ENCODE peak calls at places on chromosomes 1 and 21, in five cellular contexts. M is AG04450, T is fibroblast of mammary gland, P is choroid plexus epithelial cell, N is pancreas. E is an unnamed sample.

GRCh38 chr1:47664356-47664755 is 226.5 kb downstream of the FOXD2 start:
- DNase-seq in N (no peak), T (no peak), M (no peak), P (no peak), E (no peak)

GRCh38 chr1:90074137-90074536 is 79.2 kb downstream of the ZNF326 start:
- DNase-seq in M (no peak), N (no peak), T (no peak), P (no peak), E (no peak)

GRCh38 chr1:969260-969855 is 3.1 kb downstream of the PLEKHN1 start:
- DNase-seq in M (no peak), N (no peak), P (no peak), T (no peak), E (no peak)

GRCh38 chr1:237235080-237235479 is 193.1 kb downstream of the RYR2 start:
- DNase-seq in N (no peak), M (no peak), P (no peak), T (no peak), E (no peak)

GRCh38 chr1:201245082-201245481 is 38.2 kb upstream of the PKP1 start:
- DNase-seq in M (no peak), P (no peak), N (no peak), T (no peak), E (no peak)

GRCh38 chr1:26789953-26790352 is 2.2 kb downstream of the PIGV start:
- DNase-seq in N (no peak), P (peak; percentile 41), T (no peak), M (no peak), E (no peak)

GRCh38 chr1:65372557-65372956 is 47.9 kb upstream of the LEPR start:
- DNase-seq in T (peak; percentile 18), N (no peak), M (no peak), P (peak; percentile 8), E (no peak)

GRCh38 chr1:117585086-117585485 is 20.8 kb upstream of the TENT5C start:
- DNase-seq in P (no peak), N (no peak), T (no peak), M (no peak), E (no peak)

GRCh38 chr1:43653339-43653738 is 3.4 kb downstream of the KDM4A start:
- DNase-seq in P (peak; percentile 81), N (no peak), M (no peak), T (peak; percentile 59), E (peak; percentile 14)

GRCh38 chr1:41935226-41935625 is 16.5 kb upstream of the HIVEP3 start:
- DNase-seq in T (peak; percentile 72), P (peak; percentile 38), N (no peak), M (no peak), E (peak; percentile 44)

GRCh38 chr1:151993084-151993733 is 450 bp downstream of the S100A10 start:
- DNase-seq in M (no peak), T (no peak), P (no peak), N (peak; percentile 34), E (no peak)

GRCh38 chr1:2197732-2198165 is 3.2 kb upstream of the FAAP20 start:
- DNase-seq in P (no peak), M (no peak), T (no peak), N (no peak), E (no peak)

GRCh38 chr1:240027059-240027462 is 64.6 kb upstream of the FMN2 start:
- DNase-seq in T (peak; percentile 62), P (peak; percentile 72), M (no peak), N (peak; percentile 31), E (no peak)

GRCh38 chr1:46401964-46402626 is 8.0 kb downstream of the FAAH start:
- DNase-seq in N (peak; percentile 94), M (peak; percentile 86), P (peak; percentile 98), T (peak; percentile 96), E (peak; percentile 64)

GRCh38 chr1:89546082-89546889 is 21.7 kb downstream of the LRRC8B start:
- DNase-seq in N (no peak), P (peak; percentile 66), M (no peak), T (peak; percentile 63), E (no peak)

GRCh38 chr1:201560328-201561194 is 21.6 kb downstream of the NAV1 start:
- DNase-seq in N (no peak), T (no peak), M (no peak), P (no peak), E (no peak)

GRCh38 chr21:17371470-17371869 is 141.4 kb upstream of the CXADR start:
- DNase-seq in M (peak; percentile 8), P (peak; percentile 82), T (peak; percentile 75), N (no peak), E (peak; percentile 42)

GRCh38 chr1:31297273-31298247 is 728 bp downstream of the ZCCHC17 start:
- DNase-seq in M (no peak), T (peak; percentile 28), P (peak; percentile 27), N (no peak), E (no peak)

GRCh38 chr1:79293611-79294010 is 287.1 kb upstream of the ADGRL4 start:
- DNase-seq in N (no peak), P (no peak), M (no peak), T (peak; percentile 91), E (no peak)

GRCh38 chr1:37478451-37478871 is 4.1 kb downstream of the ZC3H12A start:
- DNase-seq in M (no peak), T (peak; percentile 87), P (peak; percentile 54), N (no peak), E (no peak)

GRCh38 chr1:226457307-226457712 is 49.4 kb upstream of the PARP1 start:
- DNase-seq in T (peak; percentile 5), P (peak; percentile 50), M (no peak), N (no peak), E (no peak)

GRCh38 chr1:152873495-152873894 is 4.6 kb upstream of the SMCP start:
- DNase-seq in T (peak; percentile 6), N (no peak), M (no peak), P (no peak), E (no peak)

GRCh38 chr1:8516793-8517556 is 199.1 kb downstream of the SLC45A1 start:
- DNase-seq in P (peak; percentile 38), M (no peak), N (no peak), T (peak; percentile 58), E (peak; percentile 50)

GRCh38 chr21:24856326-24856725 is 751.0 kb downstream of the MRPL39 start:
- DNase-seq in M (no peak), T (no peak), P (no peak), N (no peak), E (no peak)

GRCh38 chr1:188949701-188950100 is 1528.0 kb downstream of the BRINP3 start:
- DNase-seq in P (peak; percentile 5), M (peak; percentile 27), T (no peak), N (no peak), E (no peak)

GRCh38 chr1:111198836-111199235 is 1.6 kb downstream of the DENND2D start:
- DNase-seq in T (no peak), N (no peak), P (no peak), M (no peak), E (no peak)
- H3K4me3 ChIP-seq in T (no peak overlapping the region), N (no peak overlapping the region), P (no peak overlapping the region), M (no peak overlapping the region), E (no peak overlapping the region)

DNA sequence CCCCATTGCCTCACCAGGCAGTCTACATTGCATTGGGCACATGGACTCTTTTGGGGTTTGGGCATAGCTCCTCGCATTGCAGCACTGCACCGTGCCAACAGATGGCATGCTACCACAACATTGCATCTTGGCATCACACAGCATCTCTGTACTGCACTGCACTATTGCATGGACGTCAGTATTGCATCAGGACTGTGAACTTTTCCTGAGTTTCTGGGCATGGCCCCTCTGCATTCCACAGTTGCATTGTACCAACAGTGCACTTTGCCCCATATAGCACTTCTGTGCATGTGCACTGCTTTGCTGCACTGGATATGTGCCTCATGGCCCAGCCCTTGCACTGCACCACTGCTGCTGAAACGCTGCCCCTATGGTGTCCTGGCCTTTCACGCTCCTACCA is 9.6 kb downstream of the PTPRU start:
- DNase-seq in M (no peak), P (peak; percentile 68), T (peak; percentile 40), N (no peak), E (no peak)
- TF ChIP-seq CTCF in M (peak; percentile 60), P (peak; percentile 65), T (peak; percentile 36), N (no peak), E (peak; percentile 62)

GRCh38 chr1:218281285-218281684 is 3.8 kb upstream of the RRP15 start:
- DNase-seq in N (no peak), T (peak; percentile 8), P (no peak), M (no peak), E (no peak)

GRCh38 chr1:218284377-218284916 is 646 bp upstream of the RRP15 start:
- DNase-seq in M (no peak), T (no peak), P (no peak), N (no peak), E (no peak)

GRCh38 chr1:218284917-218285635 is at the start of gene RRP15:
- DNase-seq in T (peak; percentile 89), N (peak; percentile 87), M (peak; percentile 82), P (peak; percentile 94), E (peak; percentile 67)
- H3K4me3 ChIP-seq in T (peak within 1 kb of the TSS; percentile 99), N (peak within 1 kb of the TSS; percentile 94), M (peak within 1 kb of the TSS; percentile 100), P (peak within 1 kb of the TSS; percentile 99), E (peak within 1 kb of the TSS; percentile 96)

GRCh38 chr1:94248956-94249688 is 11.7 kb upstream of the ARHGAP29 start:
- DNase-seq in N (no peak), P (no peak), M (no peak), T (peak; percentile 45), E (no peak)
- TF ChIP-seq CTCF in N (no peak), P (no peak), M (no peak), T (no peak), E (no peak)

DNA sequence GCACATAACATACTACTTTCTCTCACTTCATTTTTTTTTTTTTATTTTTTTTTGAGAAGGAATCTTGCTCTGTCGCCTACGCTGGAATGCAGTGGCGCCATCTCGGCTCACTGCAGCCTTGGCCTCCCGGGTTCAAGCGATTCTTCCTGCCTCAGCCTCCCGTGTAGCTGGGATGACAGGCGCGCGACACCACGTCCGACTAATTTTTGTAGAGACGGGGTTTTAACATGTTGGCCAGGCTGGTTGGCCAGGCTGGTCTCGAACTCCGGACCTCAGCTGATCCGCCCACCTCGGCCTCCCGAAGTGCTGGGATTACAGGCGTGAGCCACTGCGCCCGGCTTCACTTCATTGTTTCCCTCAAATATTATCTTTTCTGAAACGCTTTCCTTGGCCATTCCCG is 573 bp upstream of the PEX19 start:
- DNase-seq in P (no peak), N (no peak), T (no peak), M (no peak), E (no peak)
- H3K4me3 ChIP-seq in P (peak overlapping the region; percentile 37), N (no peak overlapping the region), T (peak overlapping the region; percentile 94), M (peak overlapping the region; percentile 31), E (peak overlapping the region; percentile 91)

DNA sequence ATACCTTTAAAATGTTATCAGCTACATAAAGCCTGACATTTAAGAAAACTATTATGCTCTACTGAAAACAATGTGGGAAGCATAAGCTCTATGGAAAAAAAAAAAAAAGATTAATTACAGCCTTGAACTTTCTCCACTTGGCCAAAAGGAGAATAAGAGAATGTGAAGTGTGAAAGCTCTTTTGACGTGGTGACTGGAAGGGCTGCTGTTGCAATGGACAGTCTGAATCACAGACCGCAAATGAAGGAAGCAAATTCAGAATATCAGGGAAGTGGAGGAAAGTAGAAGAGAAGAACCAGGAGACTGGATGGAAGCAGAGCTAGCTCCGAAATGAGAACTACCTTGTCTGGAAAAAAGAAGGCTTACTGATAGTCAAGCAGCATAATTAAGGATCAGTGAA is 106.8 kb downstream of the AK5 start:
- DNase-seq in T (no peak), P (no peak), M (no peak), N (no peak), E (no peak)
- TF ChIP-seq CTCF in T (no peak), P (no peak), M (no peak), N (no peak), E (no peak)

E was measured in HFF-Myc.